ENCODE peak calls at places on chromosomes 4 and X, in nine cellular contexts. One of them, this sample, is unnamed.

GRCh38 chr4:119490335-119490734 is 138.3 kb downstream of the PDE5A start:
- DNase-seq in fibroblast of lung: peak; percentile 23
- DNase-seq in transverse colon: peak; percentile 10
- DNase-seq in WERI-Rb-1: peak; percentile 45
- DNase-seq in cardiac muscle cell: peak; percentile 27
- DNase-seq in lower lobe of right lung: no peak
- DNase-seq in tibial nerve: no peak
- DNase-seq in fibroblast of mammary gland: peak; percentile 31
- DNase-seq in left ventricle myocardium inferior: no peak
- DNase-seq in this sample: no peak

GRCh38 chr4:182778222-182778982 is 138.8 kb downstream of the DCTD start:
- DNase-seq in fibroblast of lung: peak; percentile 19
- DNase-seq in transverse colon: no peak
- DNase-seq in WERI-Rb-1: no peak
- DNase-seq in cardiac muscle cell: no peak
- DNase-seq in lower lobe of right lung: no peak
- DNase-seq in tibial nerve: no peak
- DNase-seq in fibroblast of mammary gland: no peak
- DNase-seq in left ventricle myocardium inferior: no peak
- DNase-seq in this sample: peak; percentile 12

GRCh38 chr4:186942745-186943606 is 219.3 kb upstream of the FAT1 start:
- DNase-seq in fibroblast of lung: peak; percentile 43
- DNase-seq in transverse colon: no peak
- DNase-seq in WERI-Rb-1: no peak
- DNase-seq in cardiac muscle cell: peak; percentile 66
- DNase-seq in lower lobe of right lung: no peak
- DNase-seq in tibial nerve: peak; percentile 36
- DNase-seq in fibroblast of mammary gland: peak; percentile 35
- DNase-seq in left ventricle myocardium inferior: no peak
- DNase-seq in this sample: no peak

GRCh38 chr4:5027366-5027765 is 8.1 kb upstream of the CYTL1 start:
- DNase-seq in fibroblast of lung: peak; percentile 61
- DNase-seq in transverse colon: no peak
- DNase-seq in WERI-Rb-1: no peak
- DNase-seq in cardiac muscle cell: no peak
- DNase-seq in lower lobe of right lung: no peak
- DNase-seq in tibial nerve: no peak
- DNase-seq in fibroblast of mammary gland: peak; percentile 38
- DNase-seq in left ventricle myocardium inferior: no peak
- DNase-seq in this sample: peak; percentile 51

GRCh38 chr4:3447431-3448395 is 5.9 kb downstream of the HGFAC start:
- DNase-seq in fibroblast of lung: no peak
- DNase-seq in transverse colon: no peak
- DNase-seq in WERI-Rb-1: no peak
- DNase-seq in cardiac muscle cell: no peak
- DNase-seq in lower lobe of right lung: no peak
- DNase-seq in tibial nerve: no peak
- DNase-seq in fibroblast of mammary gland: no peak
- DNase-seq in left ventricle myocardium inferior: peak; percentile 7
- DNase-seq in this sample: no peak

GRCh38 chr4:84412062-84412461 is 87.0 kb downstream of the NKX6-1 start:
- DNase-seq in fibroblast of lung: no peak
- DNase-seq in transverse colon: peak; percentile 34
- DNase-seq in WERI-Rb-1: no peak
- DNase-seq in cardiac muscle cell: no peak
- DNase-seq in lower lobe of right lung: no peak
- DNase-seq in tibial nerve: no peak
- DNase-seq in fibroblast of mammary gland: no peak
- DNase-seq in left ventricle myocardium inferior: no peak
- DNase-seq in this sample: no peak

GRCh38 chr4:110904435-110905050 is 281.7 kb upstream of the PITX2 start:
- DNase-seq in fibroblast of lung: peak; percentile 11
- DNase-seq in transverse colon: no peak
- DNase-seq in WERI-Rb-1: no peak
- DNase-seq in cardiac muscle cell: no peak
- DNase-seq in lower lobe of right lung: no peak
- DNase-seq in tibial nerve: no peak
- DNase-seq in fibroblast of mammary gland: peak; percentile 42
- DNase-seq in left ventricle myocardium inferior: no peak
- DNase-seq in this sample: no peak

GRCh38 chr4:52173470-52174055 is 122.5 kb downstream of the SPATA18 start:
- DNase-seq in fibroblast of lung: no peak
- DNase-seq in transverse colon: no peak
- DNase-seq in WERI-Rb-1: no peak
- DNase-seq in cardiac muscle cell: no peak
- DNase-seq in lower lobe of right lung: no peak
- DNase-seq in tibial nerve: peak; percentile 50
- DNase-seq in fibroblast of mammary gland: peak; percentile 77
- DNase-seq in left ventricle myocardium inferior: peak; percentile 64
- DNase-seq in this sample: no peak

GRCh38 chrX:154734101-154734781 is 16.6 kb downstream of the GAB3 start:
- DNase-seq in fibroblast of lung: peak; percentile 77
- DNase-seq in transverse colon: peak; percentile 19
- DNase-seq in WERI-Rb-1: no peak
- DNase-seq in cardiac muscle cell: no peak
- DNase-seq in lower lobe of right lung: peak; percentile 59
- DNase-seq in tibial nerve: no peak
- DNase-seq in fibroblast of mammary gland: peak; percentile 86
- DNase-seq in left ventricle myocardium inferior: no peak
- DNase-seq in this sample: peak; percentile 73

DNA sequence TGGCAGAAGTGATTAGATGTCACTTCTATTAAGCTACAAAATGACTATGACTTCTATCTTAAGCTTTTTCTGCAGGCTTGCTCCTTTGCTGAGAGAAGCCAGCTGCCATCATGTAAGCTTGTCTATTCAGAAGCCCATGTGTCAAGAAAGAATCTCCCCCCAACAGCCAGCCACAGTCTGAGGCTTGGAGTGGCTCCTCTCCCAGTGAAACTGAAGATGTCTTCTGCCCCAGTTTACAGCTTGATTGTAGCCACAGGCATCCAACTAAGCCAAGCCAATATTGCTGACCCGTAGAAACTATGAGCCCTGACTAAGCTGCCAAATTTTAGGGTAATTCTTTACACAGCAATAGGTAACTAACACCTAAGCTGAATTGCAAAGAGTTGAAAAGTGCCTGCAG is 26.7 kb upstream of the SLC10A7 start:
- DNase-seq in fibroblast of lung: no peak
- DNase-seq in transverse colon: no peak
- DNase-seq in WERI-Rb-1: no peak
- DNase-seq in cardiac muscle cell: no peak
- DNase-seq in lower lobe of right lung: no peak
- DNase-seq in tibial nerve: no peak
- DNase-seq in fibroblast of mammary gland: no peak
- DNase-seq in left ventricle myocardium inferior: no peak
- DNase-seq in this sample: no peak
- TF ChIP-seq CTCF in fibroblast of lung: no peak
- TF ChIP-seq CTCF in transverse colon: no peak
- TF ChIP-seq CTCF in WERI-Rb-1: no peak
- TF ChIP-seq CTCF in cardiac muscle cell: no peak
- TF ChIP-seq CTCF in lower lobe of right lung: no peak
- TF ChIP-seq CTCF in tibial nerve: no peak
- TF ChIP-seq CTCF in fibroblast of mammary gland: no peak
- TF ChIP-seq CTCF in left ventricle myocardium inferior: no peak
- TF ChIP-seq CTCF in this sample: no peak

GRCh38 chr4:7647932-7648812 is 213.4 kb upstream of the PSAPL1 start:
- DNase-seq in fibroblast of lung: peak; percentile 68
- DNase-seq in transverse colon: no peak
- DNase-seq in WERI-Rb-1: no peak
- DNase-seq in cardiac muscle cell: no peak
- DNase-seq in lower lobe of right lung: no peak
- DNase-seq in tibial nerve: no peak
- DNase-seq in fibroblast of mammary gland: peak; percentile 76
- DNase-seq in left ventricle myocardium inferior: no peak
- DNase-seq in this sample: peak; percentile 57

GRCh38 chr4:7647211-7647931 is 212.6 kb upstream of the PSAPL1 start:
- DNase-seq in fibroblast of lung: no peak
- DNase-seq in transverse colon: no peak
- DNase-seq in WERI-Rb-1: no peak
- DNase-seq in cardiac muscle cell: no peak
- DNase-seq in lower lobe of right lung: peak; percentile 24
- DNase-seq in tibial nerve: no peak
- DNase-seq in fibroblast of mammary gland: no peak
- DNase-seq in left ventricle myocardium inferior: no peak
- DNase-seq in this sample: no peak

GRCh38 chr4:7646384-7647061 is 211.8 kb upstream of the PSAPL1 start:
- DNase-seq in fibroblast of lung: no peak
- DNase-seq in transverse colon: no peak
- DNase-seq in WERI-Rb-1: no peak
- DNase-seq in cardiac muscle cell: no peak
- DNase-seq in lower lobe of right lung: peak; percentile 43
- DNase-seq in tibial nerve: no peak
- DNase-seq in fibroblast of mammary gland: peak; percentile 11
- DNase-seq in left ventricle myocardium inferior: no peak
- DNase-seq in this sample: no peak

GRCh38 chr4:7645158-7645557 is 210.4 kb upstream of the PSAPL1 start:
- DNase-seq in fibroblast of lung: no peak
- DNase-seq in transverse colon: no peak
- DNase-seq in WERI-Rb-1: no peak
- DNase-seq in cardiac muscle cell: no peak
- DNase-seq in lower lobe of right lung: no peak
- DNase-seq in tibial nerve: no peak
- DNase-seq in fibroblast of mammary gland: no peak
- DNase-seq in left ventricle myocardium inferior: no peak
- DNase-seq in this sample: no peak

DNA sequence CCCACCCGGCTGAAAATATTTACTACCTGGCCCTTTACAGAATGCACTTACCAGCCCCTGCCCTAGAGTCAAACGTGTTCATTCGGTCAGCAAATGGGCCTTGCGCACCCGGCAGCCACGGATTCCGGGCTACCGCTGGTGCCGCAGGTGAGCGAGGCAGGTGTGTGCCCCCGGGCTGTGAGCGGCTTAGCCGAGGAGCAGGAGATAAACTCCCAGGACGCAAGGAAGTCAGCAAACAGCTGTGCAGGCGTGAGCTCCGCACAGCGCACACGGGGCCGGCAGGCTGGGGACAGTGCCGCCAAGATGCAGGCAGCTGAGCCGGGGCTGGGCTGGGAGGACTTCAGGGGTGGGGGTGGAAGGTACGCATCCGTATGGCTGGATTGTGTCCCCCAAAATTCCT is 211.2 kb upstream of the PSAPL1 start:
- DNase-seq in fibroblast of lung: no peak
- DNase-seq in transverse colon: no peak
- DNase-seq in WERI-Rb-1: no peak
- DNase-seq in cardiac muscle cell: no peak
- DNase-seq in lower lobe of right lung: peak; percentile 27
- DNase-seq in tibial nerve: no peak
- DNase-seq in fibroblast of mammary gland: no peak
- DNase-seq in left ventricle myocardium inferior: no peak
- DNase-seq in this sample: no peak
- H3K4me3 ChIP-seq in fibroblast of lung: no peak overlapping the region
- H3K4me3 ChIP-seq in transverse colon: no peak overlapping the region
- H3K4me3 ChIP-seq in WERI-Rb-1: no peak overlapping the region
- H3K4me3 ChIP-seq in cardiac muscle cell: no peak overlapping the region
- H3K4me3 ChIP-seq in lower lobe of right lung: no peak overlapping the region
- H3K4me3 ChIP-seq in tibial nerve: no peak overlapping the region
- H3K4me3 ChIP-seq in fibroblast of mammary gland: no peak overlapping the region
- H3K4me3 ChIP-seq in left ventricle myocardium inferior: no peak overlapping the region
- H3K4me3 ChIP-seq in this sample: no peak overlapping the region

DNA sequence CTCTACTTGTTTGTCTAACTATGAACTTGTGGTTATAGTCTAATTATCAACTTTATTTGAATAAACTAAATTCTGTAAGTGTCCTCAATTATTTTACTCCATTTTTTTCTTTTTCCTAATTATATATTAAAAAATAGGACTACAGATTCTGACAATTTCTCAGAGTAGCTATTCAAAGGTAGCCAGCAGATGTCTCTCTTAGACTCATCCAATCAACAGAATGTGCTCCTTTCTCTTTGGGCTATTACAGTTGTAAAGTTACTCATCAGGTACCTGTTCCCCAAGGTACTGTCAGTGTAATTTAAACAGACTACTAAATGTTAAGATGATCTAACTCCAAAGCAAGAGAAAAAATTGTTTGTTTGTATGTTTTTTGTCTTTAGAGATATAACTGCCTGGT is 248.6 kb downstream of the PCDH18 start:
- DNase-seq in fibroblast of lung: peak; percentile 31
- DNase-seq in transverse colon: no peak
- DNase-seq in WERI-Rb-1: no peak
- DNase-seq in cardiac muscle cell: peak; percentile 12
- DNase-seq in lower lobe of right lung: no peak
- DNase-seq in tibial nerve: no peak
- DNase-seq in fibroblast of mammary gland: peak; percentile 57
- DNase-seq in left ventricle myocardium inferior: no peak
- DNase-seq in this sample: peak; percentile 9
- TF ChIP-seq CTCF in fibroblast of lung: peak; percentile 51
- TF ChIP-seq CTCF in transverse colon: no peak
- TF ChIP-seq CTCF in WERI-Rb-1: peak; percentile 28
- TF ChIP-seq CTCF in cardiac muscle cell: peak; percentile 54
- TF ChIP-seq CTCF in lower lobe of right lung: no peak
- TF ChIP-seq CTCF in tibial nerve: no peak
- TF ChIP-seq CTCF in fibroblast of mammary gland: peak; percentile 49
- TF ChIP-seq CTCF in left ventricle myocardium inferior: peak; percentile 31
- TF ChIP-seq CTCF in this sample: peak; percentile 18

GRCh38 chr4:74932010-74932409 is 906 bp upstream of the PARM1 start:
- DNase-seq in fibroblast of lung: no peak
- DNase-seq in transverse colon: no peak
- DNase-seq in WERI-Rb-1: no peak
- DNase-seq in cardiac muscle cell: peak; percentile 12
- DNase-seq in lower lobe of right lung: no peak
- DNase-seq in tibial nerve: no peak
- DNase-seq in fibroblast of mammary gland: no peak
- DNase-seq in left ventricle myocardium inferior: no peak
- DNase-seq in this sample: no peak

GRCh38 chr4:74934822-74935326 is 2.0 kb downstream of the PARM1 start:
- DNase-seq in fibroblast of lung: no peak
- DNase-seq in transverse colon: no peak
- DNase-seq in WERI-Rb-1: peak; percentile 28
- DNase-seq in cardiac muscle cell: no peak
- DNase-seq in lower lobe of right lung: no peak
- DNase-seq in tibial nerve: no peak
- DNase-seq in fibroblast of mammary gland: no peak
- DNase-seq in left ventricle myocardium inferior: no peak
- DNase-seq in this sample: no peak

GRCh38 chr4:74932832-74933561 is at the start of gene PARM1:
- DNase-seq in fibroblast of lung: peak; percentile 59
- DNase-seq in transverse colon: peak; percentile 97
- DNase-seq in WERI-Rb-1: peak; percentile 92
- DNase-seq in cardiac muscle cell: peak; percentile 93
- DNase-seq in lower lobe of right lung: peak; percentile 92
- DNase-seq in tibial nerve: peak; percentile 59
- DNase-seq in fibroblast of mammary gland: peak; percentile 75
- DNase-seq in left ventricle myocardium inferior: peak; percentile 92
- DNase-seq in this sample: peak; percentile 37

GRCh38 chr4:74934016-74934821 is 1.3 kb downstream of the PARM1 start:
- DNase-seq in fibroblast of lung: peak; percentile 26
- DNase-seq in transverse colon: peak; percentile 54
- DNase-seq in WERI-Rb-1: peak; percentile 67
- DNase-seq in cardiac muscle cell: peak; percentile 61
- DNase-seq in lower lobe of right lung: peak; percentile 79
- DNase-seq in tibial nerve: no peak
- DNase-seq in fibroblast of mammary gland: peak; percentile 21
- DNase-seq in left ventricle myocardium inferior: peak; percentile 21
- DNase-seq in this sample: peak; percentile 9

DNA sequence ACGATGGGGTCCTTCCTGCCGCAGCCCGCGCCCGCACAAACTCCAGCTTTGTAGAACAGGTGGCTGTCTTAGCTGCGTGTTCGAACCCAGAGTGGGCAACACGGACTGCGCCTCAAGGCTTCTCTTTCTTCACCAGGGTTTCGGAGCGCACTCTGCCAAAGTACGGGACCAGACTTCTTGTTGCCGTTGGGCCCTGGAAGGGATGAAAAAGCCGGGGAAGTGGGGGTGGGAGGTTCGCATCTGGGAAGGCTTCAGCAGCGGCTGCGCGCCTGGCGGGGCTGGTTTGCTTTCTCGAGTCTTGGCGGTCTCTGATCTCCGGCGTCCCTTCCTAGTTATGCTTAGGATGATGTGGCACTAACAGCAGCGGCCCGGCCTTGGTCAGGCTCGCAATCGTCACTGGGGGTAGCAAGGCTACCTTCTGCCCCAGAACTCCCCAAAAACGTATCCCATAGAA is 673 bp downstream of the PARM1 start:
- DNase-seq in fibroblast of lung: peak; percentile 0
- DNase-seq in transverse colon: peak; percentile 40
- DNase-seq in WERI-Rb-1: no peak
- DNase-seq in cardiac muscle cell: peak; percentile 14
- DNase-seq in lower lobe of right lung: peak; percentile 49
- DNase-seq in tibial nerve: no peak
- DNase-seq in fibroblast of mammary gland: peak; percentile 8
- DNase-seq in left ventricle myocardium inferior: no peak
- DNase-seq in this sample: no peak
- H3K4me3 ChIP-seq in fibroblast of lung: peak overlapping the region; percentile 57
- H3K4me3 ChIP-seq in transverse colon: peak overlapping the region; percentile 76
- H3K4me3 ChIP-seq in WERI-Rb-1: peak overlapping the region; percentile 64
- H3K4me3 ChIP-seq in cardiac muscle cell: peak overlapping the region; percentile 67
- H3K4me3 ChIP-seq in lower lobe of right lung: peak overlapping the region; percentile 59
- H3K4me3 ChIP-seq in tibial nerve: peak overlapping the region; percentile 65
- H3K4me3 ChIP-seq in fibroblast of mammary gland: peak overlapping the region; percentile 45
- H3K4me3 ChIP-seq in left ventricle myocardium inferior: peak overlapping the region; percentile 90
- H3K4me3 ChIP-seq in this sample: peak overlapping the region; percentile 57